ENCODE peak calls at places on chromosomes 6 and 20, in six cellular contexts. T is tibial nerve, C is IMR-90, S is ovary, Z is A549, E is body of pancreas. K is an unnamed sample.

GRCh38 chr6:21601341-21601740 is 7.8 kb downstream of the SOX4 start:
- DNase-seq in T (no peak), Z (no peak), C (no peak), S (no peak), E (no peak), K (no peak)

GRCh38 chr20:32387262-32387661 is 29.1 kb downstream of the ASXL1 start:
- DNase-seq in Z (no peak), C (peak; percentile 40), T (no peak), E (no peak), S (no peak), K (no peak)

GRCh38 chr6:52503853-52504777 is 72.7 kb downstream of the TRAM2 start:
- DNase-seq in T (peak; percentile 70), Z (peak; percentile 97), S (no peak), E (peak; percentile 97), C (peak; percentile 72), K (peak; percentile 99)

GRCh38 chr6:108476381-108476780 is 84.3 kb upstream of the FOXO3 start:
- DNase-seq in Z (no peak), C (no peak), T (no peak), E (no peak), S (no peak), K (no peak)

GRCh38 chr20:53346266-53346665 is 247.4 kb downstream of the ZNF217 start:
- DNase-seq in S (no peak), Z (no peak), T (no peak), C (no peak), E (no peak), K (no peak)

GRCh38 chr6:22248513-22249308 is 48.1 kb downstream of the PRL start:
- DNase-seq in Z (peak; percentile 92), S (no peak), T (no peak), C (peak; percentile 83), E (no peak), K (no peak)

GRCh38 chr6:26473429-26473757 is 15.6 kb downstream of the BTN2A1 start:
- DNase-seq in Z (no peak), E (no peak), S (no peak), C (no peak), T (no peak), K (no peak)

GRCh38 chr20:53408728-53409157 is 184.9 kb downstream of the ZNF217 start:
- DNase-seq in T (no peak), Z (no peak), E (no peak), S (no peak), C (peak; percentile 3), K (no peak)

GRCh38 chr6:113786168-113786567 is 71.0 kb upstream of the MARCKS start:
- DNase-seq in E (no peak), S (no peak), C (no peak), Z (peak; percentile 77), T (no peak), K (no peak)

GRCh38 chr6:114989279-114989964 is 646.6 kb upstream of the HS3ST5 start:
- DNase-seq in C (no peak), T (no peak), E (no peak), Z (no peak), S (no peak), K (no peak)

GRCh38 chr6:106631356-106631755 is 2.0 kb downstream of the QRSL1 start:
- DNase-seq in C (peak; percentile 13), Z (no peak), S (no peak), T (no peak), E (no peak), K (no peak)

GRCh38 chr6:82072771-82073170 is 174.8 kb downstream of the IBTK start:
- DNase-seq in Z (no peak), E (no peak), S (no peak), C (peak; percentile 79), T (no peak), K (no peak)

GRCh38 chr6:52253494-52253893 is 9.2 kb upstream of the IL17F start:
- DNase-seq in Z (no peak), E (no peak), T (no peak), S (no peak), C (no peak), K (no peak)

GRCh38 chr6:692356-692851 is 535 bp downstream of the EXOC2 start:
- DNase-seq in E (peak; percentile 40), Z (peak; percentile 51), S (peak; percentile 15), C (peak; percentile 34), T (no peak), K (peak; percentile 59)

GRCh38 chr6:130841128-130841728 is 14.0 kb downstream of the SMLR1 start:
- DNase-seq in T (no peak), S (no peak), Z (no peak), E (no peak), C (peak; percentile 49), K (no peak)

GRCh38 chr20:2557873-2558580 is 21.7 kb downstream of the TMC2 start:
- DNase-seq in C (no peak), Z (no peak), E (no peak), T (no peak), S (no peak), K (no peak)

GRCh38 chr6:34922177-34922663 is 33.2 kb downstream of the ANKS1A start:
- DNase-seq in C (peak; percentile 81), T (no peak), S (no peak), E (no peak), Z (peak; percentile 30), K (no peak)

GRCh38 chr20:17796096-17796563 is 96.4 kb downstream of the BANF2 start:
- DNase-seq in T (no peak), E (peak; percentile 91), S (peak; percentile 48), Z (no peak), C (peak; percentile 68), K (no peak)

GRCh38 chr20:48747840-48748416 is 79.9 kb downstream of the PREX1 start:
- DNase-seq in T (no peak), Z (no peak), C (no peak), S (no peak), E (no peak), K (no peak)

GRCh38 chr6:81694855-81695254 is 57.6 kb downstream of the TENT5A start:
- DNase-seq in E (no peak), S (no peak), Z (no peak), T (no peak), C (no peak), K (no peak)

GRCh38 chr20:34262488-34263288 is 21.5 kb downstream of the ASIP start:
- DNase-seq in C (peak; percentile 59), S (peak; percentile 86), Z (no peak), E (peak; percentile 20), T (no peak), K (no peak)

DNA sequence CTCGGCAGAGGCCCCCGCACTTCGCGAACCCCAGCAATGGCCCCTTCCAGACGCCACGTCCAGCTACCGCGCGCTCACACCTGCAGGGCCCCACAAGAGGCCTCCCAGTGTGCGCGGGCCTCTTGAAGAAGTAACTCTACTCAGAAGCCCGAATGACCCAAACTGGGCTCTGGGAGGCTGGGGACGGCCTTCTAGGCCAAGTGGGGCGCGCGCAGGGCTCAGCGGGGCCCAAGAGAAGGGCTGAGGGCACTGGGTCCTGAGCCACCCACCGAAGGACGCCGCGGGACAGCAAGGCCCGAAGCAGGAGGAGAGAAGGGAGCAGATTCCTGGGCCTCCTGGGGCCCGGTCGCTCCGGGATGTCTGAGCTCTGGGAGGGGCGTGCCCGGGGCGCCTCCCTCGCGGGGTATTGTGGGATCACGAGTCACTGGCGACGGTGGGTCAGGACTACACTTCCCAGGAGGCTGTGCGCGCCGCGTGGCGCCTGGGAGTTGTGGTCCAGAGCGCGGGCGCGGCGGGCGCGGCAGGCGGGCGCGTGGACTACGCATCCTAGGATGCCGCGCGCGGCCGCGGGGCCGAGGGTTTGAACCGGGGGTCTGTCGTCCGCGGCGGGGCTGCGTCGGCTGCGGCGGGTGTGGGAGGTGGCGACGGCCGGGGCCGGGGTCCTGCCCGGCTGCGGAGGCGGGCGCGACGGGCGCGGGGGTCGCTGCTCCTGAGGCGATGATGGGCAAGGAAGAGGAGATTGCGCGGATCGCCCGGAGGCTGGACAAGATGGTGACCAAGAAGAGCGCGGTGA is at the start of gene TCEA2:
- DNase-seq in Z (peak; percentile 96), S (peak; percentile 95), E (peak; percentile 97), T (peak; percentile 94), C (peak; percentile 95), K (peak; percentile 99)
- TF ChIP-seq POLR2A in Z (peak; percentile 56), S (peak; percentile 63), E (peak; percentile 81), T (peak; percentile 36), C (peak; percentile 80), K (peak; percentile 72)

DNA sequence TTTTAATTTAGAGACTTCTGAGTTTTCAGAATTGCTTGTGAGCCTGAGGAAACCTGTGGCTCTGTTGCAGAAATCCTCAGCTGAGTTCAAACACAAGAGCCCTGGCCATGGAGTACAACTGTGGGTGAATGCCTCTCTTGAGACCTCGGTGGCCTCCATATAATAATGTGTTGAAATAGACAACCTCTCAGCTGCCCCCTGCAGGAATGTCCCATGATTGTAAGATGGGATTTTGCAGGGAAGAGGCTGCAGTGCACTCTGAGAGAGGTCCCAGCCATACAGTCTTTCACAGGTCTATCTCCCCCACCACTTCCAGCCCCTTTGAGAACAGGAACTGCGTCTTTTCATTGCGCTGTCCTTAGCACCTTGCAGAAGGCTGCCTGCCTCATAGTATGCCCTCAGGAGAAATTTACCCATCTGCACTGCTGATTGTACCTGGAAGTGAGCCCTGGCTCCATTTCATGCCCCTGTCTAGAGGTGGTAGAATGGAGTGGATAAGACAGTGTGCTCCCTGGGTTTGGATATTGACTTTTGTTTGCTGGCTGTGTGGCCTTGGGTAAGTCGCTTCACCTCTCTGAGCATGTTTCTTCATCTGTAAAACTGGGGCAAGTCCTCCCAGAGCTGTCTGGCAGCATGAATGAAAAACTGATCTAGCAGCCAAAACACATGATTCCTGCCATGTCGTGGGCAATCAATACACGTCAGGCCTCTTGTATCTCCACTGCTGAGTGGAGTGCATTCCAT is 16.8 kb upstream of the CDH22 start:
- DNase-seq in S (no peak), Z (peak; percentile 56), E (peak; percentile 32), C (peak; percentile 7), T (no peak), K (no peak)
- TF ChIP-seq CTCF in S (no peak), Z (peak; percentile 43), E (peak; percentile 33), C (peak; percentile 38), T (no peak), K (peak; percentile 23)

DNA sequence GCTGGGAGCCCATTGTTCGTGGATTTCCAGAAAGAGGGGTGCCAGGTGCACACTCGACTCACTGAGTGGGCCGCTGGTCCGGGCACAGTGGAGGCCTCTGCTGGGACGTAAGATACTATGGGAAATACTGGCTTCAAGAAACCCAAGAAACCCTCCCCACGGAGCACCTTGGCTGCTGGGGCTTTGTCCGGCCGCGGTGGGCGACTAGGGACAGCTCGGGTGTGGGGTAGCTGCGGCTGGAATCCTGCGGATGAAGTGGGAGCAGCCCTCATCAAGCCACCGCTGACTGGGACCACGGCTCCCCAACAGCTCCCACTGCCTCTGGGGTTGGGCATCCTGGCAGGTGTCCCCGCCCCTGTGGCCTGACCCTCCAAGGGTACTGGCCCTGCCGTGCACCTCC is 69.5 kb upstream of the GATA5 start:
- DNase-seq in Z (no peak), T (no peak), C (no peak), E (no peak), S (no peak), K (no peak)
- TF ChIP-seq POLR2A in Z (no peak), T (no peak), C (no peak), E (no peak), S (no peak), K (no peak)

GRCh38 chr6:90118581-90118980 is 178.1 kb downstream of the BACH2 start:
- DNase-seq in S (no peak), T (no peak), E (no peak), Z (no peak), C (no peak), K (no peak)
- TF ChIP-seq CTCF in S (no peak), T (no peak), E (no peak), Z (no peak), C (no peak), K (no peak)